ENCODE peak calls at places on chromosomes 4 and X, in eight cellular contexts. D, C, J, E, G, W, Y and L are unnamed samples. For H3K9me3, the result is how much of the 10 kb centered on the place peaks cover.

GRCh38 chr4:3880595-3881120 is 114.5 kb downstream of the ADRA2C start:
- DNase-seq in D (peak), C (peak), J (peak), E (peak), G (peak), W (peak), Y (peak), L (peak)

GRCh38 chr4:90951037-90951436 is 823.8 kb downstream of the CCSER1 start:
- DNase-seq in D (no peak), C (no peak), J (peak), E (peak), G (no peak), W (peak), Y (no peak), L (no peak)

GRCh38 chrX:70079297-70079696 is 17.0 kb downstream of the OTUD6A start:
- DNase-seq in D (no peak), C (no peak), J (no peak), E (no peak), G (no peak), W (no peak), Y (no peak), L (no peak)

GRCh38 chr4:113901994-113902787 is 77.3 kb downstream of the ARSJ start:
- DNase-seq in D (no peak), C (no peak), J (no peak), E (no peak), G (no peak), W (no peak), Y (no peak), L (no peak)

GRCh38 chrX:154313147-154313546 is 17.6 kb downstream of the TKTL1 start:
- DNase-seq in D (no peak), C (no peak), J (no peak), E (no peak), G (no peak), W (no peak), Y (no peak), L (peak)

GRCh38 chrX:109818921-109819320 is 85.9 kb upstream of the ACSL4 start:
- DNase-seq in D (no peak), C (no peak), J (no peak), E (no peak), G (no peak), W (no peak), Y (no peak), L (no peak)

GRCh38 chr4:7970031-7970946 is 30.6 kb upstream of the AFAP1 start:
- DNase-seq in D (no peak), C (no peak), J (peak), E (peak), G (peak), W (peak), Y (no peak), L (peak)

GRCh38 chr4:6620296-6620695 is 20.2 kb upstream of the MRFAP1 start:
- DNase-seq in D (no peak), C (no peak), J (no peak), E (no peak), G (no peak), W (no peak), Y (no peak), L (peak)

GRCh38 chrX:353566-354535 is 32.9 kb downstream of the PPP2R3B start:
- DNase-seq in D (no peak), C (no peak), J (no peak), E (no peak), G (no peak), W (no peak), Y (no peak), L (no peak)

GRCh38 chr4:36322921-36323354 is 41.5 kb downstream of the DTHD1 start:
- DNase-seq in D (no peak), C (no peak), J (no peak), E (no peak), G (no peak), W (no peak), Y (no peak), L (no peak)

GRCh38 chr4:6442555-6442954 is 29.9 kb downstream of the PPP2R2C start:
- DNase-seq in D (no peak), C (no peak), J (no peak), E (no peak), G (no peak), W (no peak), Y (no peak), L (no peak)

GRCh38 chr4:155377281-155377680 is 516 bp upstream of the MAP9 start:
- DNase-seq in D (no peak), C (no peak), J (peak), E (peak), G (peak), W (peak), Y (no peak), L (peak)

GRCh38 chr4:168540865-168541607 is 44.2 kb downstream of the PALLD start:
- DNase-seq in D (no peak), C (no peak), J (no peak), E (no peak), G (no peak), W (peak), Y (no peak), L (peak)

GRCh38 chr4:11769425-11769824 is 340.7 kb upstream of the HS3ST1 start:
- DNase-seq in D (no peak), C (no peak), J (peak), E (peak), G (no peak), W (no peak), Y (no peak), L (no peak)

GRCh38 chr4:2756691-2757350 is 685 bp upstream of the TNIP2 start:
- DNase-seq in D (no peak), C (no peak), J (no peak), E (no peak), G (no peak), W (no peak), Y (no peak), L (no peak)

GRCh38 chr4:113436360-113436759 is 325.2 kb downstream of the CAMK2D start:
- DNase-seq in D (no peak), C (no peak), J (peak), E (peak), G (peak), W (no peak), Y (no peak), L (peak)

GRCh38 chrX:115892787-115893671 is 277.5 kb upstream of the AGTR2 start:
- DNase-seq in D (no peak), C (peak), J (peak), E (peak), G (peak), W (no peak), Y (peak), L (peak)

GRCh38 chr4:123304151-123305021 is 92.2 kb upstream of the SPRY1 start:
- DNase-seq in D (peak), C (no peak), J (no peak), E (no peak), G (no peak), W (no peak), Y (peak), L (no peak)

GRCh38 chr4:139530833-139531427 is 25.1 kb downstream of the SETD7 start:
- DNase-seq in D (peak), C (peak), J (no peak), E (peak), G (peak), W (peak), Y (peak), L (peak)

GRCh38 chrX:5458300-5458699 is 770.4 kb downstream of the NLGN4X start:
- DNase-seq in D (no peak), C (peak), J (no peak), E (peak), G (no peak), W (no peak), Y (peak), L (no peak)

GRCh38 chr4:80268081-80268823 is 1.8 kb downstream of the FGF5 start:
- DNase-seq in D (no peak), C (no peak), J (peak), E (peak), G (peak), W (no peak), Y (peak), L (peak)

GRCh38 chrX:98459669-98460068 is 1576.0 kb downstream of the RPA4 start:
- DNase-seq in D (no peak), C (no peak), J (no peak), E (no peak), G (no peak), W (no peak), Y (no peak), L (no peak)

DNA sequence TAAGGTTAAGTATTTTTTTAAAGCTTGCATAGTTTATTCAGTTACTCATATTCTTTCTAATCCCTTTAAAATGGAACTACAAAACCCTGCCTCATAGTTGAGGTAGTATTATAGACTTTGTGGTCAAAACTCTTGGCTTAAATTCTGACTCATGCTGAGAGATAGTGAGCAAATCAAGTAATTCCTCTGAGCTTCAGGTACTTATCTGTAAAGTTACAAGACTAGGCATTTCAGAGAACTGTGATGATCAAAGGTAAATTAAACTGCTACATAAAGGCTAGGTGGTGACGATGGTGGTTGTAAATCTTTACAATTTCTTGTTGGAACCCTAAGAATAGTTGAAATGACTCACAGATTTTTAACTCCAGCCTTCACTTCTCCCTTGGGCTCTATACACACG is 3.2 kb upstream of the CLOCK start:
- DNase-seq in D (no peak), C (no peak), J (peak), E (peak), G (peak), W (no peak), Y (no peak), L (peak)
- H3K4me2 ChIP-seq in D (no peak), C (no peak), J (peak), E (no peak), G (peak), W (no peak), Y (no peak), L (peak)

GRCh38 chr4:21177092-21177491 is 476.8 kb downstream of the PACRGL start:
- DNase-seq in D (no peak), C (no peak), J (no peak), E (no peak), G (no peak), W (no peak), Y (no peak), L (no peak)
- H3K9me3 ChIP-seq in D (under half), C (under half), J (under half), E (under half), G (under half), W (under half), Y (under half), L (under half)

DNA sequence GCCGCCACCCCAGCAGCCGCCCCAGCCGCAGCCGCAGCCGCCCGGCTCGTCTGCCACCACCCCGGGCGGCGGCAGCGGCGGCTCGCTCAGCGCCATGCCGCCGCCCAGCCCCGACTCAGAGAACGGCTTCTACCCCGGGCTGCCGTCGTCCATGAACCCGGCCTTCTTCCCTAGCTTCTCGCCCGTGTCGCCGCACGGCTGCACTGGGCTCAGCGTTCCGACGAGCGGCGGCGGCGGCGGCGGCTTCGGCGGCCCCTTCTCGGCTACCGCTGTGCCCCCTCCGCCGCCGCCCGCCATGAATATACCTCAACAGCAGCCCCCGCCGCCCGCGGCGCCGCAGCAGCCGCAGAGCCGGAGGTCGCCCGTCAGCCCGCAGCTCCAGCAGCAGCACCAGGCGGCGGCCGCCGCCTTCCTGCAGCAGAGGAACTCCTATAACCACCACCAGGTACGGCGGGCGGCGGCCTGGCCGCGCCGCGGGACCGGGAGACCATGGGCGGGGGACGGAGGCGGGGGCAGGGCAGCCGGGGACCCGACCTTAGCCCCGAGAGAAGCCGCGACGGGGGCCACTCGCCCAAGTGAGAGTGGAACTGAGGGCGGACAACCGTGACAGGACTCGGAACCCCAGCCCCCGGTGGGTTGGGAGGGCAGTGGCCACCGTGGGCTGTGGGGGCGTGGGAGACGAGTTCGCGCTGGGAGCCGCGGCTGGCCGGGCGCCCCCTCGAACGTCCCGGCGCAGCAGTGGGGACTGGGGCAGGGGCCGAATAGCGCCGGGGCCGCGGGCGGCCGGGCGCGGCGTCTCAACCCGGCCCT is 1.8 kb downstream of the CPEB2 start:
- DNase-seq in D (peak), C (peak), J (no peak), E (peak), G (peak), W (no peak), Y (peak), L (peak)
- H3K4me2 ChIP-seq in D (peak), C (peak), J (no peak), E (peak), G (peak), W (peak), Y (peak), L (no peak)

GRCh38 chr4:38795087-38795486 is 9.5 kb downstream of the TLR1 start:
- DNase-seq in D (no peak), C (no peak), J (no peak), E (no peak), G (no peak), W (no peak), Y (no peak), L (no peak)
- H3K9me3 ChIP-seq in D (under half), C (under half), J (under half), E (under half), G (under half), W (under half), Y (under half), L (under half)